ENCODE peak calls at places on chromosomes 2 and 18, in six cellular contexts. U is WERI-Rb-1, J is fibroblast of lung, P is kidney, E is keratinocyte, R is heart left ventricle. T is an unnamed sample.

GRCh38 chr2:199335502-199335901 is 122.2 kb downstream of the SATB2 start:
- DNase-seq in U (no peak), J (peak; percentile 33), P (no peak), E (no peak), R (no peak), T (no peak)

GRCh38 chr2:182173944-182174622 is 188.4 kb downstream of the PPP1R1C start:
- DNase-seq in U (no peak), J (peak; percentile 65), P (no peak), E (no peak), R (no peak), T (no peak)

GRCh38 chr18:46849007-46849406 is 68.3 kb downstream of the PIAS2 start:
- DNase-seq in U (no peak), J (no peak), P (no peak), E (no peak), R (no peak), T (no peak)

GRCh38 chr18:55253814-55254213 is 294.6 kb upstream of the CCDC68 start:
- DNase-seq in U (no peak), J (no peak), P (no peak), E (no peak), R (no peak), T (no peak)

GRCh38 chr18:24964213-24964612 is 387.8 kb downstream of the ZNF521 start:
- DNase-seq in U (no peak), J (no peak), P (no peak), E (no peak), R (no peak), T (no peak)

GRCh38 chr2:170177950-170178781 is at the start of gene MYO3B:
- DNase-seq in U (peak; percentile 18), J (peak; percentile 80), P (no peak), E (no peak), R (no peak), T (no peak)

GRCh38 chr2:19936979-19937378 is 35.2 kb upstream of the TTC32 start:
- DNase-seq in U (no peak), J (no peak), P (no peak), E (no peak), R (no peak), T (no peak)

GRCh38 chr2:38535745-38536506 is 66.8 kb downstream of the HNRNPLL start:
- DNase-seq in U (peak; percentile 91), J (peak; percentile 60), P (peak; percentile 91), E (no peak), R (peak; percentile 93), T (no peak)

GRCh38 chr2:33131108-33131507 is 184.4 kb downstream of the LTBP1 start:
- DNase-seq in U (no peak), J (peak; percentile 76), P (no peak), E (no peak), R (no peak), T (no peak)

GRCh38 chr2:144703852-144704324 is 184.0 kb upstream of the ZEB2 start:
- DNase-seq in U (no peak), J (peak; percentile 73), P (no peak), E (peak; percentile 40), R (no peak), T (no peak)

GRCh38 chr2:168526641-168527040 is 70.6 kb downstream of the CERS6 start:
- DNase-seq in U (no peak), J (no peak), P (no peak), E (no peak), R (no peak), T (no peak)

GRCh38 chr18:58661423-58661822 is 9.8 kb upstream of the MALT1 start:
- DNase-seq in U (no peak), J (no peak), P (no peak), E (no peak), R (no peak), T (no peak)

GRCh38 chr2:241108271-241109209 is 6.5 kb upstream of the MTERF4 start:
- DNase-seq in U (no peak), J (no peak), P (no peak), E (no peak), R (peak; percentile 42), T (no peak)

GRCh38 chr2:131682122-131682944 is 154.6 kb downstream of the CCDC74A start:
- DNase-seq in U (peak; percentile 93), J (peak; percentile 86), P (peak; percentile 90), E (peak; percentile 21), R (peak; percentile 87), T (peak; percentile 77)

GRCh38 chr2:158112971-158113370 is 11.3 kb downstream of the UPP2 start:
- DNase-seq in U (no peak), J (peak; percentile 20), P (no peak), E (no peak), R (no peak), T (no peak)

GRCh38 chr18:70553245-70553960 is 264.6 kb downstream of the SOCS6 start:
- DNase-seq in U (no peak), J (no peak), P (no peak), E (no peak), R (no peak), T (no peak)

DNA sequence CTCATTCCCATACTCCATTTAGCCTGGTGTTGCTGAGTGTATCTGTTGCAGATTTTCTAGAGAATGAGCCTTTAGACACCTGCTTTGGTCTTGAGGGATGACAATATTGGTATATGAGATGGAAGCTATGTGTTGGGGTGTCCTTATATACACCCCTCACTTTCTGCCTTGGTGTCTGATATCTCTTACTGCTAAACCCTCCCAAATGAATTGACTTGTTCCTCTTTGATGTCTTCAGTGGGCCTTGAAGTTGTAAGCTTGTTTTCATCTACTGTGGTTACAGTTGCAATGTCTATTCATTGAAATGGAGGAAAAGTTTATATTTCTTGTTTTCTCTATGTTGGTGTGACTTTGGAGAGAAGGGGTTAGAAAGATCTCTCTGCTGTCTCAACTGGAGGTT is 18.8 kb downstream of the RAB10 start:
- DNase-seq in U (no peak), J (no peak), P (no peak), E (no peak), R (no peak), T (no peak)
- H3K27ac ChIP-seq in U (no peak overlapping the region), J (no peak overlapping the region), P (no peak overlapping the region), E (no peak overlapping the region), R (no peak overlapping the region), T (no peak overlapping the region)

GRCh38 chr2:41944218-41944880 is 103.5 kb upstream of the PKDCC start:
- DNase-seq in U (no peak), J (no peak), P (no peak), E (no peak), R (no peak), T (no peak)
- H3K27ac ChIP-seq in U (no peak overlapping the region), J (no peak overlapping the region), P (peak overlapping the region; percentile 30), E (no peak overlapping the region), R (peak overlapping the region; percentile 23), T (no peak overlapping the region)

GRCh38 chr18:5476961-5477800 is 66.6 kb downstream of the EPB41L3 start:
- DNase-seq in U (no peak), J (peak; percentile 56), P (no peak), E (no peak), R (no peak), T (no peak)
- H3K27ac ChIP-seq in U (no peak overlapping the region), J (no peak overlapping the region), P (no peak overlapping the region), E (no peak overlapping the region), R (no peak overlapping the region), T (no peak overlapping the region)

DNA sequence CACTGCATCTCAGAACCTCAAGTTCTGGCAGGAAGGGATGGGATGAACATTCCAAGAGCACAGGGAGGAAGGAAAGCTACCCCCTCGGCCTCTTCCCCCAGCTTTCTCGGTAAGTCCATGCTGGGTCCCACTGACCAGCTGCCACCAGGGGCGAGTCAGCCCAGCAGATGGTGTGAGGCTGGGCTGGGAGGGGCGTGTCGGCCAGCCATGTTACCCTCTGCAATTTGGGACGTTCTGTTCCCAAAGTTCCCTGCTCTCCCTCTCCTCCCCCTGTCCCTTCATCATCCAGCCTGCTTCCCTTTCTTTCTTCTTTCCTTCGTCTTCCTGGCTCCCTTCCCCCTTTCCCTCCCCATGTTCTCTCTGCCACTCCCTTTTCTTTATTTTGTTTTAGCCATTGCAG is 74.3 kb upstream of the TNP1 start:
- DNase-seq in U (peak; percentile 30), J (no peak), P (no peak), E (no peak), R (no peak), T (no peak)
- H3K27ac ChIP-seq in U (no peak overlapping the region), J (no peak overlapping the region), P (no peak overlapping the region), E (no peak overlapping the region), R (no peak overlapping the region), T (no peak overlapping the region)

GRCh38 chr2:239911630-239912071 is 113.5 kb downstream of the NDUFA10 start:
- DNase-seq in U (no peak), J (no peak), P (no peak), E (no peak), R (peak; percentile 74), T (no peak)

GRCh38 chr2:239910851-239911629 is 114.1 kb downstream of the NDUFA10 start:
- DNase-seq in U (no peak), J (no peak), P (no peak), E (no peak), R (peak; percentile 71), T (no peak)

GRCh38 chr2:239912938-239913631 is 112.1 kb downstream of the NDUFA10 start:
- DNase-seq in U (no peak), J (no peak), P (peak; percentile 71), E (no peak), R (peak; percentile 38), T (no peak)

GRCh38 chr2:239913632-239914417 is 111.3 kb downstream of the NDUFA10 start:
- DNase-seq in U (no peak), J (no peak), P (peak; percentile 56), E (no peak), R (peak; percentile 36), T (no peak)

DNA sequence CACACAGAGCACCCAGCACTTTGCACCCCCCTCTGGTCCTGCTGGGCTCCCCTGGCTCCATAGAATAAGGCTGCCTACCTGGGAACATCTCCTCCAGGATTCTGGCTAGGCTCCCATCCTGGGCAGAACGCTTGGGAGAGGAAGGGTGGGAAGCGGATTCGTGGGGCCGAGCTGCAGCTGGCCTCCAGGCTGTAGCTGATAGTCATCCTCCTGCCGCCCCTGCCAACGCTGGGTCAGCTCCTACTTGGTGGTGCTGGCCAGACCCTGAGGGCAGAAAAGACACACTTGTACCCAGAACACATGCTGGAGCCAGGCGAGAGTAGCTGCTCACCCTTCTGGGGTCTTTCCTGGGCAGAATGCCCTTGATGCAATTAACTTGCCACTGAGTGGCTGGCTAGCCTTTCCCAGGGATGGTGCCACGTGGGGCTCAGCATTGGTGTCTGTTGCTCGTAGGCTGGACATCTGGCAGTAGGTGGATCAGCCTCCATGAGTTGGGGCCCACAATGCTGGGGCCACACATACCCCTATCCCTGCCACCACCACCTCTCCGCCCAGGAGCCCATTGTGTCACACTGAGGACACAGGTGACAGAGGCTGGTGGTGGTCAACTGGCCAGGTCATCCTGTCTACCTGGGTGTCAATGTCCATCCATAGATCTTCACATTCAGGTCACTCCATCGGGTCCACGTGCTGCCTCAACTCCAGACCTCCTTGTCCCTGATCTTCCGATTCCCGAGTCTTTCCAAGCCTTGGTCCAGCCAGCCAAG is 112.8 kb downstream of the NDUFA10 start:
- DNase-seq in U (no peak), J (no peak), P (no peak), E (no peak), R (peak; percentile 37), T (no peak)
- H3K27ac ChIP-seq in U (no peak overlapping the region), J (no peak overlapping the region), P (no peak overlapping the region), E (no peak overlapping the region), R (peak overlapping the region; percentile 30), T (no peak overlapping the region)

DNA sequence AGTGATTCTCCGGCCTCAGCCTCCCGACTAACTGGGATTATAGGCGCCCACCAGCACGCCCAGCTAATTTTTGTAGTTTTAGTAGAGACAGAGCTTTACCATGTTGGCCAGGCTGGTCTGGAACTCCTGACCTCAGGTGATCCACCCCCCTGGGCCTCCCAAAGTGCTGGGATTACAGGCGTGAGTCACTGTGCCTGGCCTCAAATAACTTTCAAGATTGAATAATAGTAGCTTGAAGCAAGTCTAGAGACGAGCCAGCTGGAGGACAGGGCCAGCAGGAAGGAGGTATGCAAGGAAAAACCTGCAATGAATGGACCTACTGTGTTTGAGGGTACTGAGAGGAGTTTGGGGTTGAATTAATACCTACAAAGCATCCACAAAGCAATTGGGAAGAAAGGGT is 87.5 kb downstream of the MSH2 start:
- DNase-seq in U (peak; percentile 64), J (peak; percentile 27), P (no peak), E (no peak), R (no peak), T (no peak)
- H3K27ac ChIP-seq in U (no peak overlapping the region), J (no peak overlapping the region), P (no peak overlapping the region), E (no peak overlapping the region), R (no peak overlapping the region), T (no peak overlapping the region)

T was measured in substantia nigra.